ENCODE peak calls at places on chromosomes 13 and 19, in seven cellular contexts. P is suprapubic skin, N is adrenal gland, W is body of pancreas, H is cardiac muscle cell, I is Panc1, K is uterus. G is an unnamed sample. For H3K36me3, the result is how much of the 10 kb centered on the place peaks cover.

GRCh38 chr13:100544866-100545683 is 43.5 kb downstream of the GGACT start:
- DNase-seq in P (no peak), K (no peak), W (peak), N (no peak), H (no peak), I (no peak), G (no peak)

GRCh38 chr13:95536629-95537241 is 15.8 kb upstream of the CLDN10 start:
- DNase-seq in H (peak), W (peak), K (no peak), P (no peak), N (no peak), I (no peak), G (peak)

GRCh38 chr13:28449826-28450773 is 44.8 kb downstream of the FLT1 start:
- DNase-seq in W (no peak), P (no peak), N (no peak), K (no peak), H (no peak), I (no peak), G (no peak)

GRCh38 chr13:110326263-110326904 is 19.3 kb downstream of the COL4A2 start:
- DNase-seq in H (no peak), K (no peak), P (no peak), W (no peak), N (no peak), I (no peak), G (no peak)

GRCh38 chr13:64457976-64458375 is 2772.2 kb downstream of the PCDH9 start:
- DNase-seq in P (no peak), I (no peak), W (no peak), H (peak), N (no peak), K (no peak), G (no peak)

GRCh38 chr19:46784262-46785053 is 3.9 kb downstream of the SLC1A5 start:
- DNase-seq in K (peak), P (peak), H (peak), W (peak), I (no peak), N (peak), G (peak)

GRCh38 chr19:39858541-39858940 is 12.4 kb upstream of the FBL start:
- DNase-seq in I (no peak), H (no peak), K (no peak), W (no peak), N (peak), P (no peak), G (no peak)

GRCh38 chr19:35513231-35513974 is at the start of gene DMKN:
- DNase-seq in N (no peak), H (peak), W (no peak), K (no peak), I (no peak), P (no peak), G (no peak)

GRCh38 chr19:16638666-16639065 is 10.7 kb upstream of the MED26 start:
- DNase-seq in W (no peak), K (no peak), I (no peak), H (no peak), P (no peak), N (no peak), G (no peak)

GRCh38 chr19:16645140-16645539 is 14.8 kb downstream of the SMIM7 start:
- DNase-seq in H (no peak), K (no peak), W (no peak), I (no peak), N (no peak), P (no peak), G (no peak)

GRCh38 chr19:16641695-16642094 is 13.7 kb upstream of the MED26 start:
- DNase-seq in P (no peak), K (no peak), N (no peak), W (no peak), H (no peak), I (no peak), G (no peak)

GRCh38 chr19:16637535-16637934 is 9.5 kb upstream of the MED26 start:
- DNase-seq in P (no peak), H (no peak), W (no peak), K (no peak), N (no peak), I (no peak), G (no peak)

DNA sequence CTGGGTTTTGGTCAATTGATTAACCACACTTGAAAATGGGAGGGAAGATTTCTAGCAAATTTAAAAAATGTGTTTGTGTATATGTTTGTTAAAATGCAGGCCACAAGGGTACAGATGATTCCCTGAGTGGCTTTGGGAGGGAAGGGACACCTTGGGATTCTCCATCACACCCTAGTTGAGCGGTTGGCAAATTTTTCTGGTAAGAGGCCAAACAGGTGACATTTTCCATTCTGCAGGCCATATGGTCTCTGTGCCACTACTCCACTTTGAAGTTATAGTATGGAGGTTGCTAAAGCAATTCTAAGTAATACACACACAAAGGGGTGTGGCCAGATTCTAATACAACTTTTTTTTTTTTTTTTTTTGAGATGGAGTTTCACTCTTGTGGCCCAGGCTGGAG is 12.9 kb upstream of the MED26 start:
- DNase-seq in H (no peak), K (no peak), P (no peak), N (no peak), I (no peak), W (no peak), G (no peak)
- H3K36me3 ChIP-seq in H (under half), K (under half), P (half or more), N (under half), I (under half), W (under half), G (under half)

GRCh38 chr19:12930002-12930645 is 3.4 kb downstream of the FARSA start:
- DNase-seq in N (peak), P (no peak), I (no peak), K (no peak), W (no peak), H (no peak), G (no peak)
- H3K36me3 ChIP-seq in N (under half), P (half or more), I (under half), K (under half), W (under half), H (under half), G (under half)

DNA sequence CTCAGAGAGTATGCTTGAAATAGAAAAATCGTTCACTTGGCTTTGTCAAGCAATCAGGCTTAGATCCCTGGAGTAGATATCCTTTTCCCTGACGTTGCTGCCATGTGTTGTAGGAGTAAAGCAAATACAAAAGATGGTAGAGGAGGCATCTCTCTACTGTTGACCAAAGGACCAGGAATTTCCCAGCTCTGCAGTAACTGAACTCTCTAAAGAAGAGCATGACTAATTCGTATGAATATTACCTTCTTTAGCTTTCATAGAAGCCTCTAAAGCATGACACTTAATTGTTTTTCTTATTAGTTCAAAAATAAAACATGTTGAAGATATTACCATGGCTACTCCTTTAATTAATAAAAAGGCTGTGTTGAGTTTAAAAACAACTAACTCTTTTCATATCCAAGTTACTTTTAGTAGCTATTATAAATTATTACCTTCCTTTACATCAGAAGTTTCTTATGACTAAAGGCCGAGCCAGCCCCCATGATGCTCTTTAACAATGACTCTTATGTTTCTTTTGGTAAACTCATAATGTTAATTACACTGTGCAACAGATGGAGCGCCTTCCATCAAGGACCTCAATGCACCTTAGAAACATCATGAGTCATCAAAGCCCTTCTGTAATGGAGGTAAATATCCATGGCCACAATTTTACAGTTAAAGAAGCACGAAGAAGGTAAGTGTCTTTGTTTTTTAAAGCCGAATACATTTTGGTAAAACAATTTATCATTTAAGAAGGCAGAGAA is 352.4 kb downstream of the KLF5 start:
- DNase-seq in H (no peak), W (no peak), I (no peak), P (no peak), N (no peak), K (no peak), G (no peak)
- H3K36me3 ChIP-seq in H (under half), W (under half), I (under half), P (under half), N (under half), K (under half), G (under half)

GRCh38 chr19:23145617-23146415 is 29.0 kb downstream of the ZNF730 start:
- DNase-seq in N (no peak), K (no peak), I (no peak), W (no peak), P (no peak), H (no peak), G (peak)
- H3K36me3 ChIP-seq in N (under half), K (under half), I (under half), W (under half), P (under half), H (under half), G (under half)

DNA sequence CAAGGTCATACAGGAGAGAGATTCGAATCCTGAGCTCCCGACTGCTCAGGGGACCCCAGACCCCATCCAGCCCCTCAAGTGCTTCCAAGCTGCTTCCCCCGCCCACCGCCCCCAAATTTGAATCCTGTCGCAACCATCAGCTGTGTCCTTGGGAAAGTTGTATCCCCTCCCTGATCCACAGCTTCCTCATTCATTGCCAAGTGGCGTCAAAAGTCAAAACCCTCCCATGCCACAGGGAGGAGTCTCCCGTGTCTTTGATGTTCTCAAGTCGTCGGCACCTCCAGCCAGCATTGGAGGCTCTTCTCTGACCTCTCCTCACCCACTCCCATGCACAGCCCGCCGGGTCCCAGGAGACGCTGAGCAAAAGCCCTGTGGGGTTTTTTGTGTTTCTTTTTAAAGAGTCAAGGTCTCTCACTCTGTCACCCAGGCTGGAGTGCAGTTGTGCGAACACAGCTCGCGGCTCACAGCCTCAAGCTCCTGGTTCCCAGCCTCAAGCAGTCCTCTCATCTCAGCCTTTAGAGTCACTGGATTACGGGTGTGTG is 2.8 kb upstream of the IFI30 start:
- DNase-seq in N (peak), H (peak), I (no peak), W (no peak), K (no peak), P (peak), G (peak)
- H3K36me3 ChIP-seq in N (under half), H (under half), I (under half), W (under half), K (under half), P (under half), G (under half)

GRCh38 chr19:37098570-37098969 is 20.3 kb downstream of the ZNF420 start:
- DNase-seq in W (no peak), P (no peak), H (no peak), N (no peak), I (no peak), K (no peak), G (no peak)
- H3K36me3 ChIP-seq in W (under half), P (half or more), H (under half), N (under half), I (under half), K (under half), G (half or more)

DNA sequence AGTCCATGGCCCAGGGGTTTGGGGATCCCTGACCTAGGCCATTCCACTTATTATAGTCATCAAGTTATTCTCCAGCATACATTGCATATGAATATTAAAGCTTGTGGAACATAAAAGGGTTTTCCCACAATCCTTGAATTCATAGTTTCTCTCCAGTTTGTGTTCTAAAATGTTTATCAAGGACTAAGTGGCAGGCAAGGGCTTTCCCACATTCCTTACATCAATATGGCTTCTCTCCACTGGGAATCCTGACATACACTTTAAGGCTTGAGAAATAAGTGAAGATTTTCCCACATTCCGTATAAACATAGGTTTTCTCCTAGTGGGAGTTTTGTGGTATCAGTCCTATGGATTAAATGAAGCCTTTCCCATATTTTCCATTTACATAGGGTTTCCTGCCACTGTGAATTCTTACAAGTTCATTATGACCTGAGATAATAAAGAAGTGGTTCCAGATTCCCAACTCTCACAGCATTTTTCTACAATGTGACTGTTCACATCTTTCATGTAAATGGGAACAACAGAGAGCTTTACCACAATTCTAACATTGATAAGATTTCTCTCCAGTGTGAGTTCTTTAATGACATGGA is 14.5 kb downstream of the ZNF426 start:
- DNase-seq in I (no peak), H (no peak), N (no peak), P (no peak), K (no peak), W (no peak), G (no peak)
- H3K36me3 ChIP-seq in I (under half), H (under half), N (under half), P (under half), K (under half), W (under half), G (under half)